ENCODE peak calls at places on chromosome 6, in eight cellular contexts. Q is MM.1S, V is upper lobe of right lung, M is cardiac fibroblast, Z is tibial nerve, J is activated B cell treated with CpG ODN at 0.5 μM for 24 hours, T is hepatocyte, F is HFFc6. K is an unnamed sample.

GRCh38 chr6:43639984-43640800 is 4.6 kb downstream of the MAD2L1BP start:
- DNase-seq in J (no peak), Z (no peak), V (no peak), F (no peak), Q (no peak), M (no peak), T (no peak), K (no peak)

GRCh38 chr6:159110013-159110412 is 59.2 kb upstream of the FNDC1 start:
- DNase-seq in J (no peak), M (peak), V (no peak), Q (no peak), F (peak), T (peak), Z (no peak), K (no peak)

GRCh38 chr6:133340557-133340956 is 99.4 kb downstream of the EYA4 start:
- DNase-seq in T (no peak), M (peak), V (no peak), F (no peak), Z (no peak), Q (no peak), J (no peak), K (no peak)

GRCh38 chr6:143368426-143368825 is 82.1 kb downstream of the ADAT2 start:
- DNase-seq in Z (no peak), V (no peak), M (peak), J (no peak), Q (no peak), T (no peak), F (peak), K (no peak)

GRCh38 chr6:137731600-137731959 is 135.5 kb upstream of the TNFAIP3 start:
- DNase-seq in T (no peak), Z (no peak), Q (no peak), M (no peak), F (no peak), J (no peak), V (no peak), K (no peak)

GRCh38 chr6:14431375-14432330 is 314.1 kb downstream of the CD83 start:
- DNase-seq in T (no peak), J (no peak), M (no peak), V (no peak), F (no peak), Z (no peak), Q (no peak), K (no peak)

GRCh38 chr6:154653385-154653784 is 79.8 kb upstream of the SCAF8 start:
- DNase-seq in J (no peak), V (no peak), Z (no peak), T (no peak), M (peak), F (no peak), Q (no peak), K (no peak)

GRCh38 chr6:136932599-136932998 is 10.5 kb downstream of the SLC35D3 start:
- DNase-seq in M (no peak), Q (no peak), T (no peak), F (no peak), J (no peak), Z (no peak), V (no peak), K (no peak)

GRCh38 chr6:93787841-93788240 is 368.5 kb upstream of the EPHA7 start:
- DNase-seq in J (no peak), T (no peak), F (no peak), M (peak), Q (no peak), Z (no peak), V (no peak), K (no peak)

DNA sequence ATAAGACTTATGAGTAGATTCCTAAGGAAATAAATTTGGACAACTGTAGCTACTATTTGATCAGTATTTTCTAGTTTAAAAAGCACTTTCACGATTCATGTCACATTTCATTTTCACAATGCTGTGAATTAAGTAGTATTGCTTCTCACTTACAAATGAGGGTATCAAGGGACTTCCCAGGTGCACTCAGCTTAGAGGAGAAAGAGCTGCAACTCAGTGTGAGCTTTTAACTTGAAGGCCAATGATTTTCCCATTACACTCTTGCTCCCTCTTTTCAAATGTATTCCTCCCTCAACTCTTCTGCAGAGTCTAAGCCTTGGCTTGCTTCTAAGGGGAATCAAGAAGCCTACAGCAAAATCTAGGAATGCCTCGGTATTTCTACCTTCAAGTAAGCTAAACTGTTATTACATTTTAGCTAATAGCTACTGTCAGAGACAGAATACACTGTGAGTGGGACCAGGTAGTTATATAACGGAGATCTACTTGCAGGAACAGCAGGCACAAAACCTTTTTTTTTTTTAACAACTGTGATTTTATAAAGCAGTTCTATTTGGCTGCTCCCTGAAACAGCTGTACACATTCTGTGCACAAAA is 339.0 kb downstream of the SYNE1 start:
- DNase-seq in Z (no peak), F (no peak), M (no peak), T (no peak), V (no peak), Q (peak), J (no peak), K (no peak)
- TF ChIP-seq CTCF in Z (no peak), F (no peak), M (no peak), T (no peak), V (no peak), Q (no peak), J (no peak), K (no peak)

GRCh38 chr6:156953478-156954146 is 176.4 kb downstream of the ARID1B start:
- DNase-seq in M (peak), F (peak), J (no peak), V (no peak), T (peak), Q (no peak), Z (no peak), K (no peak)
- TF ChIP-seq CTCF in M (peak), F (peak), J (no peak), V (no peak), T (peak), Q (no peak), Z (peak), K (peak)

GRCh38 chr6:37204014-37204751 is 34.2 kb downstream of the PIM1 start:
- DNase-seq in F (no peak), T (peak), J (no peak), M (peak), V (no peak), Q (no peak), Z (no peak), K (peak)
- TF ChIP-seq CTCF in F (no peak), T (no peak), J (no peak), M (no peak), V (no peak), Q (no peak), Z (no peak), K (no peak)

GRCh38 chr6:156747715-156748114 is 29.5 kb upstream of the ARID1B start:
- DNase-seq in Q (no peak), M (no peak), J (no peak), Z (no peak), F (no peak), T (no peak), V (no peak), K (no peak)

GRCh38 chr6:156757849-156758248 is 19.3 kb upstream of the ARID1B start:
- DNase-seq in J (no peak), Q (no peak), M (no peak), F (no peak), Z (no peak), V (no peak), T (no peak), K (no peak)

GRCh38 chr6:156748504-156748903 is 28.7 kb upstream of the ARID1B start:
- DNase-seq in Z (no peak), V (no peak), Q (no peak), M (no peak), T (no peak), F (no peak), J (no peak), K (no peak)

GRCh38 chr6:156756630-156757610 is 20.3 kb upstream of the ARID1B start:
- DNase-seq in M (no peak), F (no peak), V (no peak), J (no peak), T (no peak), Q (no peak), Z (no peak), K (no peak)

GRCh38 chr6:156752666-156753301 is 24.4 kb upstream of the ARID1B start:
- DNase-seq in Z (no peak), V (no peak), Q (no peak), M (no peak), F (no peak), J (peak), T (no peak), K (no peak)
- TF ChIP-seq CTCF in Z (no peak), V (peak), Q (no peak), M (peak), F (peak), J (no peak), T (no peak), K (no peak)

GRCh38 chr6:10258341-10258740 is 156.5 kb downstream of the TFAP2A start:
- DNase-seq in M (no peak), F (no peak), J (no peak), Z (no peak), V (no peak), Q (no peak), T (no peak), K (no peak)

GRCh38 chr6:10250655-10251220 is 164.1 kb downstream of the TFAP2A start:
- DNase-seq in M (no peak), T (no peak), V (no peak), Q (no peak), J (no peak), Z (no peak), F (no peak), K (no peak)

GRCh38 chr6:10259676-10260075 is 155.2 kb downstream of the TFAP2A start:
- DNase-seq in J (no peak), T (no peak), M (no peak), V (no peak), Q (no peak), Z (no peak), F (peak), K (no peak)

DNA sequence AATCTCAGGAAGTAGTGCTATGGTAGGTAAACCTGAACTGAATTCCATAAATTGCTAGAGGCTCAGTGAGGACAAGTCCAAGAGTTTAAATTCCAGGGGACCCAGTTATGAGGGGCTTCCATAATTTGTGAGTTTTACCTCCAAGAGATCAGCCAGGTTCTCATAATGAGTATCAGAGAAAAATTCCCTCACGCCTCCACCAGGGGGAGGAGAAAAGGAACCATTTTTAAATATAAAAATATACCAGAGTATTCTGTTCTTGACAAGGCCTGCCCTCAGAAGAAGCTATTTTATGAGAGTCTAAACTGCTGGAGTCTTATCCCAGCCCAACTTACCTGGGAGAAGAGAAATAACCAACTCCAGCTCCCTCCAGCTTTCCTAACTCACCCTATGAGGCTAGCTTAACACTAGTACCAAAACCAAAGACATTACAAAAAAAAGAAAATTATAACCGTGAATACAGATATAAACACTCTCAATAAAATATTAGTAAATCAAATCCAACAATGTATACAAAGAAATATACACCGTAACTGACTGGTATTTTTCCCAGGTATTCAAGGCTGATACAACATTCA is 158.7 kb downstream of the TFAP2A start:
- DNase-seq in F (no peak), J (no peak), M (no peak), Q (peak), T (no peak), Z (no peak), V (no peak), K (no peak)
- TF ChIP-seq CTCF in F (peak), J (no peak), M (peak), Q (peak), T (peak), Z (no peak), V (peak), K (no peak)

DNA sequence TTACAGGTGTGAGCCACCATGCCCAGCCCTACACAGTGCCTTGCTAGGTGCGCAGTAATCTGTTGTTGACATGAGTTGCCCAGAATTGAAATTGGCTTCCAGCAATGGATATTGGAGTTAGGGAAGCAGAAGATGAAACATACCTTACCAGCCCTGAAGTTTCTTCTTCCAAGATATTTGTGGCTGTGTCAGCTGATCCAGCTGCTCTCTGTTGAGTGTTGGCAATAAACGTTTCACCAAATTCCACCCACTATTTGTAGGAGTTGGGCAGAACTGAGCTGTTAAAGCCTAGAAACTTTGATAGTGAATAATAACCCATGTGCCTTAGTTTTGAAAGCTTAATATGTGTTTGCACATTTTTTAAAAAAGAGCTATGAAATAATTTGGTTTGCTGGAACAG is 218.2 kb upstream of the SNX9 start:
- DNase-seq in J (no peak), V (no peak), T (no peak), F (peak), Q (no peak), M (no peak), Z (no peak), K (no peak)
- TF ChIP-seq CTCF in J (no peak), V (no peak), T (no peak), F (no peak), Q (no peak), M (no peak), Z (no peak), K (no peak)

GRCh38 chr6:85864453-85865401 is 222.0 kb upstream of the SYNCRIP start:
- DNase-seq in J (no peak), M (peak), Q (no peak), Z (no peak), F (no peak), V (no peak), T (peak), K (no peak)
- TF ChIP-seq CTCF in J (no peak), M (peak), Q (no peak), Z (no peak), F (peak), V (no peak), T (peak), K (peak)